ENCODE peak calls at places on chromosomes 4 and X, in six cellular contexts. L is left ventricle myocardium inferior, B is sigmoid colon, I is psoas muscle, D is ovary, X is heart left ventricle. Y is an unnamed sample. For H3K4me1, the result is how much of the 10 kb centered on the place peaks cover.

GRCh38 chr4:8616831-8617230 is 24.3 kb downstream of the CPZ start:
- DNase-seq in L (no peak), B (peak), I (peak), D (peak), X (peak), Y (no peak)

GRCh38 chr4:89545315-89545714 is 237.7 kb upstream of the GPRIN3 start:
- DNase-seq in L (no peak), B (no peak), I (no peak), D (no peak), X (no peak), Y (no peak)

GRCh38 chr4:4659871-4660651 is 118.2 kb upstream of the STX18 start:
- DNase-seq in L (no peak), B (no peak), I (no peak), D (no peak), X (no peak), Y (no peak)

GRCh38 chr4:141058739-141059507 is 74.3 kb downstream of the RNF150 start:
- DNase-seq in L (no peak), B (no peak), I (no peak), D (no peak), X (no peak), Y (no peak)

GRCh38 chr4:72468904-72469502 is 100.0 kb downstream of the ADAMTS3 start:
- DNase-seq in L (no peak), B (no peak), I (no peak), D (no peak), X (no peak), Y (no peak)

GRCh38 chrX:134006484-134007161 is 21.2 kb upstream of the GPC3 start:
- DNase-seq in L (no peak), B (no peak), I (no peak), D (no peak), X (no peak), Y (no peak)

GRCh38 chrX:48957477-48957826 is at the start of gene OTUD5:
- DNase-seq in L (peak), B (no peak), I (peak), D (peak), X (peak), Y (no peak)

GRCh38 chrX:12322031-12322430 is 183.8 kb downstream of the FRMPD4 start:
- DNase-seq in L (no peak), B (no peak), I (no peak), D (no peak), X (no peak), Y (no peak)

GRCh38 chr4:103244251-103244650 is 46.1 kb upstream of the CENPE start:
- DNase-seq in L (no peak), B (no peak), I (no peak), D (no peak), X (no peak), Y (no peak)

GRCh38 chr4:95638920-95639501 is 90.2 kb upstream of the UNC5C start:
- DNase-seq in L (no peak), B (no peak), I (no peak), D (no peak), X (no peak), Y (peak)

GRCh38 chrX:83508006-83508405 is at the start of gene POU3F4:
- DNase-seq in L (no peak), B (peak), I (peak), D (peak), X (no peak), Y (no peak)

GRCh38 chr4:82560853-82561744 is 689 bp downstream of the TMEM150C start:
- DNase-seq in L (no peak), B (no peak), I (no peak), D (peak), X (peak), Y (no peak)

GRCh38 chr4:21470531-21470930 is 478.0 kb downstream of the KCNIP4 start:
- DNase-seq in L (no peak), B (no peak), I (no peak), D (no peak), X (no peak), Y (no peak)

GRCh38 chr4:101019941-101020401 is 327.4 kb downstream of the PPP3CA start:
- DNase-seq in L (no peak), B (no peak), I (no peak), D (no peak), X (no peak), Y (peak)

GRCh38 chr4:8071741-8072140 is 86.9 kb downstream of the ABLIM2 start:
- DNase-seq in L (no peak), B (no peak), I (peak), D (no peak), X (no peak), Y (no peak)

GRCh38 chr4:10096201-10096975 is 20.2 kb downstream of the WDR1 start:
- DNase-seq in L (peak), B (peak), I (peak), D (peak), X (peak), Y (peak)

GRCh38 chr4:111510535-111510934 is 634.7 kb upstream of the FAM241A start:
- DNase-seq in L (no peak), B (no peak), I (no peak), D (no peak), X (no peak), Y (no peak)

GRCh38 chrX:15947648-15948317 is 93.2 kb upstream of the AP1S2 start:
- DNase-seq in L (no peak), B (no peak), I (no peak), D (no peak), X (no peak), Y (no peak)

GRCh38 chr4:153577053-153577452 is 107.0 kb upstream of the TLR2 start:
- DNase-seq in L (no peak), B (no peak), I (no peak), D (no peak), X (no peak), Y (no peak)

GRCh38 chr4:165726831-165727230 is 146.2 kb upstream of the TLL1 start:
- DNase-seq in L (no peak), B (no peak), I (no peak), D (no peak), X (no peak), Y (no peak)

GRCh38 chr4:153757407-153757806 is 2.4 kb downstream of the RNF175 start:
- DNase-seq in L (no peak), B (no peak), I (no peak), D (no peak), X (no peak), Y (no peak)

GRCh38 chrX:103373581-103373980 is 2.8 kb upstream of the BEX3 start:
- DNase-seq in L (no peak), B (no peak), I (no peak), D (no peak), X (no peak), Y (no peak)

GRCh38 chr4:52107745-52108144 is 56.6 kb downstream of the SPATA18 start:
- DNase-seq in L (no peak), B (no peak), I (no peak), D (no peak), X (no peak), Y (no peak)

GRCh38 chr4:180664766-180665368 is 1578.3 kb upstream of the TENM3 start:
- DNase-seq in L (no peak), B (peak), I (no peak), D (peak), X (peak), Y (peak)

GRCh38 chr4:78481180-78481579 is 70.4 kb upstream of the ANXA3 start:
- DNase-seq in L (no peak), B (no peak), I (no peak), D (no peak), X (no peak), Y (no peak)

GRCh38 chr4:870951-871350 is 45.0 kb upstream of the CPLX1 start:
- DNase-seq in L (no peak), B (no peak), I (no peak), D (no peak), X (no peak), Y (no peak)

GRCh38 chr4:6625256-6625655 is 15.2 kb upstream of the MRFAP1 start:
- DNase-seq in L (no peak), B (no peak), I (no peak), D (no peak), X (no peak), Y (no peak)

GRCh38 chr4:6621556-6621927 is 18.9 kb upstream of the MRFAP1 start:
- DNase-seq in L (no peak), B (peak), I (no peak), D (no peak), X (no peak), Y (no peak)

GRCh38 chr4:6627832-6628231 is 12.7 kb upstream of the MRFAP1 start:
- DNase-seq in L (no peak), B (no peak), I (no peak), D (no peak), X (no peak), Y (no peak)

GRCh38 chr4:6622744-6623143 is 17.7 kb upstream of the MRFAP1 start:
- DNase-seq in L (no peak), B (peak), I (no peak), D (no peak), X (no peak), Y (no peak)

DNA sequence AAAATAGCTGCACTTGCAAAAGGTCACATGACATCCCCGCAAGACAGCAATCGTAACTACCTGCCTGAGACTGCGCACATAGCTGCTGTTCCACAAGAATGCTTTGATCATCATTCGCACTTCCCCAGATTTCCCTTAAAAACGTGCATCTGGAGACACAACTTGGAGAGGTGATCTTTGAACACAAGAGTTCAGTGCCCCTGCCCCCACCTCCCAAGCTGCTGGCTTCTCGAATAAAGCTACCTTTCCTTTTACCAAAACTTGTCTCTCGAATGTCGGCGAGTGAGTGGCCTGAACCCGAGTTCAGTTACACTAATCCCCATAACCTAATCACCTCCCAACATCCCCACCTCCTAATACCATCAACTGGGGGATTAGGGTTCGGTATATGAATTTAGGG is 14.4 kb upstream of the MRFAP1 start:
- DNase-seq in L (no peak), B (no peak), I (no peak), D (no peak), X (no peak), Y (no peak)
- H3K4me1 ChIP-seq in L (under half), B (under half), I (under half), D (under half), X (under half), Y (under half)

GRCh38 chrX:38500886-38501285 is 60.5 kb upstream of the TSPAN7 start:
- DNase-seq in L (no peak), B (no peak), I (no peak), D (no peak), X (no peak), Y (no peak)
- H3K27ac ChIP-seq in L (no peak), B (no peak), I (peak), D (no peak), X (no peak), Y (no peak)

GRCh38 chr4:48483006-48483776 is at the start of gene SLC10A4:
- DNase-seq in L (no peak), B (no peak), I (no peak), D (no peak), X (no peak), Y (no peak)
- H3K4me3 ChIP-seq in L (peak), B (peak), I (peak), D (no peak), X (peak), Y (no peak)

DNA sequence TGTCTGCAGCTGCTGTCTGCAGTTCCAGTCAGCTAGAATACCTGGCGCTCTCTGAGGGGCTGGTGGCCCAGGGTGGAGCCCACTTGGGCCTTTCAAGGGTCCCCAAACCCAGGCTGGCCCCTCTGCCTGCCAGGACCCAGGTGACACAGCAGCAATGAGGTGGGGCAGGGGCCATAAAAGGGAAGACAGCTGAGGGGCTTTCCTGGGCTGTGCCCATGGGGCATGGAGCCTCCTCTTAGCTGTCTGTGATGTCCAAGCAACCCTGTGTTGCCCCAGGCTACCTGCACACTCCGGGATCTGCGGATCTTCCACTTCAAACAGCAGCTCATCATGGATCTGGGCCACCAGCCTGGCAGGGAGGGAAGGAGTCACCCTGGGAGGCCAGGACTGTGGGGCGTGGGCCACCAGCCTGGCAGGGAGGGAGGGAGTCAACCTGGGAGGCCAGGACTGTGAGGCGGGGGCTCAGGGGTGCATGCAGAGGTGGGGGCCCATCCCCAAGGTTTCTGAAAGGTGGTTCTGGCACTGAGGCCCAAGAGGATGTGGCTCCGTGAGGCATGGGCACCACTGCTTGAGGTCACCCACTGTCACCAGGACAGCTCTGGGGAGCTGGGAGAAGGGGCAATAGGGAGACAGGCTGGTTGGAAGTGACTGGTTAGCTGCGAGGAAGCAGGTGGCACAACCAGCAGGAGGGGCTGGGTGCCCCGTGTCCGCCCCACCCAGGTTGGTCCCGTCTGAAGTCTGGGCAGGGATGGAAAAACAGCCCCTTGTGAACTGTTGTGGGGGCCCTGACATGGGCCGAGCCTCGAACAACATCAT is 16.3 kb downstream of the NAT8L start:
- DNase-seq in L (no peak), B (peak), I (no peak), D (no peak), X (no peak), Y (no peak)
- H3K4me1 ChIP-seq in L (under half), B (under half), I (under half), D (under half), X (under half), Y (under half)

GRCh38 chr4:155526452-155527169 is 140.0 kb upstream of the GUCY1A1 start:
- DNase-seq in L (no peak), B (no peak), I (no peak), D (no peak), X (no peak), Y (no peak)
- H3K27ac ChIP-seq in L (peak), B (peak), I (peak), D (peak), X (peak), Y (no peak)

DNA sequence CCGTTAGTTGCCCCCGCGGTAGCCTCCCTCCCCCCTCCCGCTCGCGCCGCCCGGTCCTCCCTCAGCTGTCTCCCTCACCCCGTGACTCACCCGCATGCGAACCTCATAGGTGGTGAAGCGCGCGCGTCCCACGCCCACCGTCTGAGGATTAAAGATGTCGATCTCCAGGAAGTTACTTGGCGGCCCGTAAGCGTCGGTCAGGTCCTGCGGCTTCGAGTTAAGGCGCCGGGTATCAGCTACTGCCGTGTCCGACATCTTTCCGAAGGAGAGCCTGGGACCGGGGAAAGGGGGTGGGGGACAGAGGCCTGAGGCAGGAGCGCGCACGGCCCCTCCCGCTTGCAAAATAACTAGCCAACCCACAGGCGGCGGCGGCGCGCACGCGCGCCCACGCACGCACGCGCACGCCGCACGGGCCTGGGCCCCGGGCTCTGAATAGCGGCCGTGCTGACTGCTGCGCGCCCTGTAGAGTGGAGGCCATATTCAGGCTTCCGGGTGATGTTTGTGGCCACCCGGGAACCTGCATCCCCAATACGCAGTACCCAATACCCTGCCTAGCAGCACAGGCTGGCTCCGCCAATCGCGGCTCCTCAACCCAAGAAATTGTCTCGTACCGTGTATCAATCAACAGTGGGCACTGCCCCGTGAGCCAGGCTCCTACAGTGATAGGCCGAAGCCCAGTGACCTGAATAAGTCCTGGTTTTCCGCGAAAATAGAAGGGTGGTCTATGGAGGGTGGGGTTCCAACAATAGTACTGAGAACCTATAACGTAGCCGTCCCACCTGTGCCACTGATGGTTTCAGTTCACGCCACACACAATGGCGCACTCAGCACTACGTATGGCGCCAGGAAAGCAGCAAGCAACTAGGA is at the start of gene SNX12:
- DNase-seq in L (peak), B (peak), I (peak), D (peak), X (peak), Y (peak)
- H3K4me3 ChIP-seq in L (peak), B (peak), I (peak), D (peak), X (peak), Y (peak)

GRCh38 chrX:1202251-1202650 is 10.2 kb downstream of the CRLF2 start:
- DNase-seq in L (no peak), B (peak), I (no peak), D (no peak), X (no peak), Y (no peak)

GRCh38 chrX:1190596-1191145 is 21.8 kb downstream of the CRLF2 start:
- DNase-seq in L (no peak), B (peak), I (no peak), D (no peak), X (no peak), Y (no peak)

DNA sequence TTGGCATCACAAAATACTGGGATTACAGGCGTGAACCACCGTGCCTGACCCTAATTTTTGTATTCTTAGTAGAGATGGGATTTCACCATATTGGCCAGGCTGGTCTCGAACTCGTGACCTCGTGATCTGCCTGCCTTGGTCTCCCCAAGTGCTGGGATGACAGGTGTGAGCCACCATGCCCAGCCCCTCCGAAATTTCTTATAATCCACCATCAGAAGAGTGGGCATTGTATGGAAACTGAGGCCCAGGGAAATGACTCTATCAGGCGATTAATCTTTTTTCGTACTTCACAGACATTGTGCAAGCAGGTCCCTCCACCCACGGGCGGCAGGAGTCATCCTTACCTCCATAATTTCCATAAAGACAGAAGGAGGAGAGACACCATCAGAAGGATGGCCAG is 16.0 kb downstream of the CRLF2 start:
- DNase-seq in L (no peak), B (no peak), I (no peak), D (no peak), X (no peak), Y (no peak)
- H3K4me1 ChIP-seq in L (under half), B (under half), I (under half), D (under half), X (under half), Y (under half)

GRCh38 chr4:67152976-67153375 is 392.3 kb downstream of the CENPC start:
- DNase-seq in L (no peak), B (no peak), I (no peak), D (no peak), X (no peak), Y (no peak)
- H3K27ac ChIP-seq in L (no peak), B (no peak), I (no peak), D (no peak), X (no peak), Y (no peak)

GRCh38 chrX:129593137-129593536 is 53.1 kb downstream of the OCRL start:
- DNase-seq in L (no peak), B (no peak), I (no peak), D (peak), X (no peak), Y (no peak)

GRCh38 chrX:129597905-129598304 is 56.9 kb downstream of the APLN start:
- DNase-seq in L (no peak), B (no peak), I (no peak), D (no peak), X (no peak), Y (no peak)

GRCh38 chrX:129599499-129599898 is 55.3 kb downstream of the APLN start:
- DNase-seq in L (no peak), B (no peak), I (no peak), D (no peak), X (no peak), Y (no peak)

GRCh38 chrX:129594781-129595180 is 54.7 kb downstream of the OCRL start:
- DNase-seq in L (no peak), B (no peak), I (no peak), D (no peak), X (no peak), Y (no peak)

DNA sequence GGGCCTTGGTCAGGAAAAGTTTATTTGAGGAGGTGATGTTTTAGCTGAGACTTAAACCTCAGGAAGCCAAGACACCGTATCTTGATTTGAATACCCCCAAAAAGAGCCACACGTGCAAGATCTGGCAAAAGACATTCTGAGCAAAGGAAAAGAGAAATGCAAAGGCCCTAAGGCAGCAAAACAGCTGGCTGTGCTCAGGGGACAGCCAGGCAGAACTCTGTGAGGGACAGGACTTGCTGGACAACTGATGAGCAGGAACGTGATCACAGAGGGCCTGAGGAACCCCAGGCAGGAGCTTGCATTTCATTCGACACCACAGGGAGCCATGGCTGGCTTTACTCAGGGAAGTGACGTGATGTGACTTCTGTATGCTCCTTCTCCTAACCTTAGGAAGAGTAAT is 56.0 kb downstream of the OCRL start:
- DNase-seq in L (no peak), B (no peak), I (no peak), D (no peak), X (no peak), Y (no peak)
- H3K4me3 ChIP-seq in L (no peak), B (no peak), I (no peak), D (no peak), X (no peak), Y (no peak)

DNA sequence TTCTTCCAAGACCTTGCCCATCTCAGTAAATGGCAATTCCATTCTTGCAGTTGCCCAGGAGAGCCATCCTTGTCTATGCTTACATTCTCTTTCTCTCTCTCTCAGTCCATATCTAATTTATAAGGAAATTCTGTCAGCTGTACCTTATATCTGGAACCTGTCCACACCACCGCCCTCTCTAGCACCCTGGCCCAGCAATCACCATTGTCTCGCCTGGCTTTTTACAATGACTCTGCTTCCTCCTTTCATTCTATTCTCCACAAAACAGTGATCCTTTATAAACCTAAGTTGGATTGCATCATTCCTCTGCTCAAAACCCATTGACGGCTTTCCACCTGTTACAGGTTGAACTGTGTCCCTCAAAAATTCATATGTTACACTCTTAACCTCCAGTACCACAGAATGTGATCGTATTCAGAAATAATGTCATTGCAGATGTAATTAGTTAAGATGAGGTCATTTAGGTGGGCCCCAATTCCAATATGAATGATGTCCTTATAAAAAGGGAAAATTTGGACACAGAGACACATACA is 31.3 kb downstream of the APBB2 start:
- DNase-seq in L (no peak), B (no peak), I (no peak), D (no peak), X (no peak), Y (no peak)
- H3K4me1 ChIP-seq in L (half or more), B (under half), I (under half), D (under half), X (under half), Y (under half)